ENCODE peak calls at places on chromosomes 3 and 15, in ten cellular contexts. T, S, A, U, W, G, L, E, M and K are unnamed samples.

GRCh38 chr15:64161688-64162477 is 939 bp downstream of the PPIB start:
- DNase-seq in G (no peak), U (peak), T (no peak), L (no peak), S (no peak), M (no peak), A (no peak), W (no peak), E (no peak), K (no peak)

GRCh38 chr3:114272271-114272670 is 21.6 kb upstream of the TIGIT start:
- DNase-seq in L (no peak), M (no peak), G (no peak), T (no peak), U (no peak), S (peak), A (no peak), W (no peak), E (no peak), K (no peak)

GRCh38 chr3:50297384-50297775 is 1.8 kb downstream of the HYAL3 start:
- DNase-seq in M (no peak), E (no peak), A (no peak), W (no peak), T (no peak), L (no peak), G (no peak), U (no peak), S (no peak), K (no peak)

GRCh38 chr3:109137766-109138165 is 1.2 kb downstream of the C3orf85 start:
- DNase-seq in L (no peak), T (no peak), M (no peak), A (no peak), G (no peak), E (no peak), S (no peak), W (no peak), U (no peak), K (no peak)

GRCh38 chr3:6177417-6177816 is 683.5 kb upstream of the GRM7 start:
- DNase-seq in A (no peak), S (no peak), E (no peak), T (no peak), U (no peak), M (no peak), W (no peak), G (no peak), L (no peak), K (no peak)

GRCh38 chr3:186108941-186109865 is at the start of gene ETV5:
- DNase-seq in G (peak), E (peak), M (peak), T (peak), S (peak), U (peak), L (peak), W (peak), A (peak), K (peak)

GRCh38 chr3:186466391-186466974 is 77.7 kb downstream of the CRYGS start:
- DNase-seq in G (no peak), M (no peak), L (no peak), W (no peak), S (no peak), E (no peak), U (no peak), T (no peak), A (no peak), K (no peak)

GRCh38 chr15:74878273-74878672 is 5.1 kb upstream of the SCAMP2 start:
- DNase-seq in G (no peak), A (no peak), M (no peak), T (no peak), W (no peak), E (no peak), S (no peak), U (no peak), L (no peak), K (no peak)

GRCh38 chr3:143897558-143898305 is 49.5 kb upstream of the SLC9A9 start:
- DNase-seq in G (no peak), E (no peak), W (no peak), S (no peak), T (no peak), U (peak), L (no peak), M (no peak), A (no peak), K (no peak)

GRCh38 chr3:23820888-23821287 is 15.1 kb downstream of the UBE2E1 start:
- DNase-seq in T (no peak), A (no peak), U (no peak), W (no peak), G (no peak), E (no peak), L (no peak), M (no peak), S (no peak), K (no peak)

GRCh38 chr3:184289426-184289938 is 9.6 kb upstream of the PSMD2 start:
- DNase-seq in U (peak), G (peak), L (peak), T (peak), M (no peak), S (no peak), E (peak), A (peak), W (peak), K (peak)

GRCh38 chr3:196611761-196612483 is 27.6 kb upstream of the NRROS start:
- DNase-seq in U (peak), E (no peak), M (no peak), G (no peak), T (no peak), L (peak), S (no peak), A (no peak), W (no peak), K (no peak)

GRCh38 chr3:11159421-11159904 is 5.2 kb downstream of the HRH1 start:
- DNase-seq in A (no peak), S (no peak), T (no peak), E (peak), M (peak), U (peak), G (no peak), W (no peak), L (no peak), K (no peak)

GRCh38 chr3:105688821-105689220 is 180.0 kb downstream of the CBLB start:
- DNase-seq in S (no peak), G (no peak), E (no peak), M (no peak), T (no peak), L (no peak), W (no peak), U (no peak), A (no peak), K (peak)

GRCh38 chr15:39432007-39432406 is 148.9 kb upstream of the THBS1 start:
- DNase-seq in G (no peak), T (no peak), M (no peak), S (no peak), E (no peak), U (no peak), L (no peak), W (no peak), A (no peak), K (no peak)

GRCh38 chr3:173814809-173815208 is 417.3 kb downstream of the NLGN1 start:
- DNase-seq in W (no peak), S (no peak), A (no peak), M (no peak), G (no peak), L (no peak), U (no peak), T (no peak), E (no peak), K (no peak)